ENCODE peak calls at places on chromosomes 13 and 19, in four cellular contexts. One of them, this sample, is unnamed.

GRCh38 chr13:32409561-32410440 is 18.1 kb downstream of the N4BP2L1 start:
- DNase-seq in K562: no peak
- DNase-seq in HepG2: no peak
- DNase-seq in GM12878: no peak
- DNase-seq in this sample: peak

GRCh38 chr19:55095260-55096060 is 19.8 kb downstream of the EPS8L1 start:
- DNase-seq in K562: peak
- DNase-seq in HepG2: no peak
- DNase-seq in GM12878: no peak
- DNase-seq in this sample: peak

GRCh38 chr13:114131581-114132418 is 623 bp downstream of the RASA3 start:
- DNase-seq in K562: peak
- DNase-seq in HepG2: no peak
- DNase-seq in GM12878: no peak
- DNase-seq in this sample: no peak

GRCh38 chr13:86581711-86582110 is 782.5 kb upstream of the SLITRK6 start:
- DNase-seq in K562: no peak
- DNase-seq in HepG2: no peak
- DNase-seq in GM12878: no peak
- DNase-seq in this sample: no peak

GRCh38 chr13:98657506-98658085 is 80.7 kb upstream of the STK24 start:
- DNase-seq in K562: no peak
- DNase-seq in HepG2: no peak
- DNase-seq in GM12878: no peak
- DNase-seq in this sample: no peak

GRCh38 chr13:114080739-114081561 is 51.5 kb downstream of the RASA3 start:
- DNase-seq in K562: no peak
- DNase-seq in HepG2: no peak
- DNase-seq in GM12878: no peak
- DNase-seq in this sample: no peak

GRCh38 chr19:13013649-13014048 is 18.4 kb downstream of the NFIX start:
- DNase-seq in K562: no peak
- DNase-seq in HepG2: no peak
- DNase-seq in GM12878: no peak
- DNase-seq in this sample: no peak

GRCh38 chr13:76489299-76489698 is 396.9 kb downstream of the KCTD12 start:
- DNase-seq in K562: no peak
- DNase-seq in HepG2: no peak
- DNase-seq in GM12878: no peak
- DNase-seq in this sample: no peak

GRCh38 chr19:3202346-3202745 is 16.6 kb downstream of the NCLN start:
- DNase-seq in K562: no peak
- DNase-seq in HepG2: no peak
- DNase-seq in GM12878: no peak
- DNase-seq in this sample: no peak

GRCh38 chr13:50275392-50276063 is 260.3 kb downstream of the KCNRG start:
- DNase-seq in K562: no peak
- DNase-seq in HepG2: peak
- DNase-seq in GM12878: no peak
- DNase-seq in this sample: no peak

GRCh38 chr13:49760555-49760954 is 31.9 kb downstream of the KPNA3 start:
- DNase-seq in K562: no peak
- DNase-seq in HepG2: no peak
- DNase-seq in GM12878: peak
- DNase-seq in this sample: no peak

GRCh38 chr13:64847767-64848166 is 2382.4 kb downstream of the PCDH9 start:
- DNase-seq in K562: no peak
- DNase-seq in HepG2: no peak
- DNase-seq in GM12878: no peak
- DNase-seq in this sample: no peak

GRCh38 chr13:23985846-23986245 is 88.5 kb upstream of the C1QTNF9B start:
- DNase-seq in K562: no peak
- DNase-seq in HepG2: no peak
- DNase-seq in GM12878: no peak
- DNase-seq in this sample: no peak

GRCh38 chr13:35909837-35910236 is 221.3 kb downstream of the DCLK1 start:
- DNase-seq in K562: no peak
- DNase-seq in HepG2: no peak
- DNase-seq in GM12878: no peak
- DNase-seq in this sample: no peak

GRCh38 chr13:19586904-19587634 is 25.7 kb upstream of the TPTE2 start:
- DNase-seq in K562: peak
- DNase-seq in HepG2: peak
- DNase-seq in GM12878: peak
- DNase-seq in this sample: no peak

GRCh38 chr19:3335431-3336350 is 30.7 kb upstream of the NFIC start:
- DNase-seq in K562: no peak
- DNase-seq in HepG2: no peak
- DNase-seq in GM12878: no peak
- DNase-seq in this sample: no peak

GRCh38 chr19:29299416-29300380 is 86.7 kb upstream of the UQCRFS1 start:
- DNase-seq in K562: no peak
- DNase-seq in HepG2: no peak
- DNase-seq in GM12878: no peak
- DNase-seq in this sample: no peak

GRCh38 chr13:103188688-103189326 is 122.6 kb upstream of the SLC10A2 start:
- DNase-seq in K562: no peak
- DNase-seq in HepG2: no peak
- DNase-seq in GM12878: no peak
- DNase-seq in this sample: no peak

GRCh38 chr19:48095637-48096175 is 14.9 kb downstream of the PLA2G4C start:
- DNase-seq in K562: no peak
- DNase-seq in HepG2: no peak
- DNase-seq in GM12878: no peak
- DNase-seq in this sample: no peak

GRCh38 chr19:51808333-51808986 is 13.5 kb downstream of the FPR3 start:
- DNase-seq in K562: no peak
- DNase-seq in HepG2: peak
- DNase-seq in GM12878: no peak
- DNase-seq in this sample: no peak

GRCh38 chr13:90723381-90723780 is 624.1 kb upstream of the MIR17HG start:
- DNase-seq in K562: no peak
- DNase-seq in HepG2: no peak
- DNase-seq in GM12878: no peak
- DNase-seq in this sample: no peak
- TF ChIP-seq FOXK2 in K562: no peak
- TF ChIP-seq FOXK2 in HepG2: no peak
- TF ChIP-seq FOXK2 in GM12878: no peak
- TF ChIP-seq FOXK2 in this sample: no peak

DNA sequence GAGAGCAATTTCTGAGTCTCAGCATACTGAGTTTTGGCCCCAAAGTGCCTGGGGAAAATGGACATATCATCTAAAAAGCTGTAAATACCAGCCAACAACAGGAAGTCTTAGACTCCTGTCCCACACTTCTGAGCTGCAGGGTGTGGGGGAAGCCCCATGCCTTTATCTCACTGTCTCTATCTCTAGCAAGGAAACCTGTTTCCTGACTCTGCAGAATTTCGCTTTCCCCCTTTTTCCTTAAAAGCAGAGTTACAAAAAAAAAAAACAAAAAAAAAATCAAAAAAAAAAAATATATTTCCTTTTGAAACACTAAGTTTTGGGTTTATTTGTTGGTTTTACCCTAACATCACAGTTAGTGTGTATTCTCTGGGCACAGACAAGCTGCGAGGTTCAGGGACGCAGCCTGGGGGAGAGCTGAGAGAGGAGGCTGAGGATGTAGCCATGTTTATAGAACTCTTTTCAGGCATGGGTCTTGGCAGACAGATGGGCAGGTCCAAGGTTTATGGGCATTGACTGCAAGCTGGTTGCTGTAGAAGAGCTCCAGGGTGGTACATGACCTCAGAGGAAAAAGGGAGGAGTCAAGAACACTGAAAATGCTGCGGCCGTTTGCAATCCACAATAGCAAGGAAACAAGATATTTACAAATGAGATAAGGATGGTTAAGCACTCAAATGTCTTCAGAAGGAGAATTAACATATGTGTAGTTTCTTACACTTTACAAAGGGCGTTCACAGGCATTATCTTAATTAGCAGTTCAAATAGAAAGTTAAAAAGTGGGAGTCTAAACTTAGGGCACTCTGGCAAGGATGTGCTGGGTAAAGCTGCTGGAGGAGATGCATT is 4.9 kb downstream of the MBNL2 start:
- DNase-seq in K562: peak
- DNase-seq in HepG2: no peak
- DNase-seq in GM12878: no peak
- DNase-seq in this sample: peak
- TF ChIP-seq TARDBP in K562: no peak
- TF ChIP-seq TARDBP in HepG2: no peak
- TF ChIP-seq TARDBP in GM12878: no peak
- TF ChIP-seq TARDBP in this sample: no peak

DNA sequence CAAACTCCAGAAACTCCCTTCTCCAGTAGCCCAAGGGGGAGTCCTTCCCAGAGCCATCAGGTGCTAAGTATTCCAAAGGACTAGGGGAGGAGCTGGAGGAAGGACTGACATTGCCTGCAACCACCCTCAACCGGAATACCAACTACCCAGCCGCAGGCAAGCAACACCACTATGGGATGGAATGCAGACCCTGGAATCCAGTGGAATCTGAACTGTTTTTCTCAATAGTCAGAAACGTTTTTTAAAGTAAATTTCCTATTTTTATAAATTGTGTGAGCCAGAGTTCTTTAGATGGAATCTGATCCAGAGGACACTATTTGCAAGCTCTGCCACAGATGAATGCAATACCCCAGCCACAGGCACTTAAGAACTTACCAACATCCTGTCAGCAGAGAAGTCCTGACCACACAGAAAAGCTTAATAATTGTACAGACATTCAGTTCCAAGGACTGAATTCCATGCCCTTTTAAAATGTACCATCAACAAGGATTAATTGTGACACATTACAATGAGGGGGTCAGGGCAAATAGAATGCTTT is 92.1 kb downstream of the USP12 start:
- DNase-seq in K562: no peak
- DNase-seq in HepG2: no peak
- DNase-seq in GM12878: no peak
- DNase-seq in this sample: no peak
- TF ChIP-seq BHLHE40 in K562: no peak
- TF ChIP-seq BHLHE40 in HepG2: no peak
- TF ChIP-seq BHLHE40 in GM12878: no peak
- TF ChIP-seq BHLHE40 in this sample: no peak

GRCh38 chr19:35710784-35711723 is 6.7 kb downstream of the ZBTB32 start:
- DNase-seq in K562: no peak
- DNase-seq in HepG2: no peak
- DNase-seq in GM12878: peak
- DNase-seq in this sample: no peak
- TF ChIP-seq FOXK2 in K562: no peak
- TF ChIP-seq FOXK2 in HepG2: no peak
- TF ChIP-seq FOXK2 in GM12878: no peak
- TF ChIP-seq FOXK2 in this sample: no peak

GRCh38 chr19:17862711-17863519 is 3.2 kb downstream of the RPL18A start:
- DNase-seq in K562: no peak
- DNase-seq in HepG2: no peak
- DNase-seq in GM12878: no peak
- DNase-seq in this sample: no peak

GRCh38 chr19:17866312-17867012 is 5.3 kb upstream of the SLC5A5 start:
- DNase-seq in K562: no peak
- DNase-seq in HepG2: no peak
- DNase-seq in GM12878: no peak
- DNase-seq in this sample: no peak

GRCh38 chr19:17863520-17864182 is 3.9 kb downstream of the RPL18A start:
- DNase-seq in K562: no peak
- DNase-seq in HepG2: no peak
- DNase-seq in GM12878: no peak
- DNase-seq in this sample: no peak

GRCh38 chr19:17867087-17867486 is 4.7 kb upstream of the SLC5A5 start:
- DNase-seq in K562: peak
- DNase-seq in HepG2: no peak
- DNase-seq in GM12878: no peak
- DNase-seq in this sample: no peak

GRCh38 chr19:17865364-17866311 is 5.9 kb downstream of the RPL18A start:
- DNase-seq in K562: peak
- DNase-seq in HepG2: no peak
- DNase-seq in GM12878: no peak
- DNase-seq in this sample: no peak
- TF ChIP-seq TARDBP in K562: no peak
- TF ChIP-seq TARDBP in HepG2: no peak
- TF ChIP-seq TARDBP in GM12878: no peak
- TF ChIP-seq TARDBP in this sample: no peak

GRCh38 chr13:110524484-110525254 is 36.9 kb downstream of the RAB20 start:
- DNase-seq in K562: no peak
- DNase-seq in HepG2: no peak
- DNase-seq in GM12878: no peak
- DNase-seq in this sample: no peak

GRCh38 chr13:110523180-110523579 is 38.3 kb downstream of the RAB20 start:
- DNase-seq in K562: no peak
- DNase-seq in HepG2: no peak
- DNase-seq in GM12878: no peak
- DNase-seq in this sample: no peak

GRCh38 chr13:110528371-110528770 is 33.2 kb downstream of the RAB20 start:
- DNase-seq in K562: no peak
- DNase-seq in HepG2: no peak
- DNase-seq in GM12878: no peak
- DNase-seq in this sample: no peak

GRCh38 chr13:110523838-110524237 is 37.7 kb downstream of the RAB20 start:
- DNase-seq in K562: no peak
- DNase-seq in HepG2: no peak
- DNase-seq in GM12878: no peak
- DNase-seq in this sample: no peak

DNA sequence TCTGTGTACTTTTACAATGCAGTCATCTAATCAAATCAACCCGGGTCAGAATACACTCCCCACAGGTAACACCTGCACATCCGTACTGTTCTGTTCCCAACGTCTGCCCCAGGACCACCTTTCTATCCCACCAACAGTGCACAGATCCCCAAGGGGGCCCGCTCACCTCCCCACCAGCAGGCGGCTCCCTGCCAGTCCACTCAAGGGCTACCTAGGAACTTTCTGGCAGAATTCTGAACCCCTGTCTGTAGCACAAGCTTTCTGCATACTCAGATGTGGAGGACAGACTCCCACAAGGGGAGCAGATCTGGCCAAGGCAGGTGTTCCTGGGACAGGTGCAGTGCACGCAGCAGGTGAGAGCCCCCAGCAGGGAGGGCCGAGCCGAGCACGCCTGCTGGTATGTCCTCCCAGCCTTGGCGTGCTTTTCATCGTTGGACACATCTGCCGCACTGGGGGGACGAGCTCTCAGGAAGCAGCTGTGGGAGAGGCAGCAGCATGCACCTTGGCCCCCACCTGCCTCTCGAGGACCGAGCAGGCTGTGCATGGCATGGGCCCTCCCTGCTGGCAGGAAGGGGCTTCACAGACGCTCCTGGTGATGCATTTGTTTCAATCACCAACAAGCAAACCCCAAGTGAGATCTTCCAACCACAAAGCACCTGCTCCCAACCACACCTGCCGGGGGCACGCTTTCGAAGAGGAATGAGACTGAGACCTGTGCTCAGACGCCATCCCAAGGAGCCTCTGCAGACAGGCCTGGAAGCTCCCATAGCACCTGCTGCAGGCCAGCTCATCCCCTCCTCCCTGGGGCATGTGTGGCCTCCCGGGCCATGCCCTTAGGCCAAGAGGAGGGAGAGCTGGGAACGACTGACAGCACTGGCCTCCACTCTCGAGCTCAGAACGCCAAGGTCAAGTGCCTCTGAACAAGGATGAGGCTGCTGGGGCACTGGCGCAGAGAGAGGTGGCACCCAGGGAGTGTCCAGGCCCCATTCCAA is 35.9 kb downstream of the RAB20 start:
- DNase-seq in K562: no peak
- DNase-seq in HepG2: no peak
- DNase-seq in GM12878: peak
- DNase-seq in this sample: no peak
- TF ChIP-seq BHLHE40 in K562: no peak
- TF ChIP-seq BHLHE40 in HepG2: no peak
- TF ChIP-seq BHLHE40 in GM12878: peak
- TF ChIP-seq BHLHE40 in this sample: no peak

This sample was measured in HEK293T.